ENCODE peak calls at places on chromosomes 13 and 19, in five cellular contexts. Q, M, H, K and J are unnamed samples.

GRCh38 chr13:110023729-110024645 is 237.6 kb upstream of the IRS2 start:
- DNase-seq in Q (peak; percentile 62), M (peak; percentile 46), H (no peak), K (no peak), J (no peak)

GRCh38 chr13:42999491-42999890 is 7.5 kb upstream of the EPSTI1 start:
- DNase-seq in Q (no peak), M (no peak), H (no peak), K (no peak), J (no peak)

GRCh38 chr13:28137556-28137955 is 789 bp upstream of the PAN3 start:
- DNase-seq in Q (no peak), M (no peak), H (no peak), K (no peak), J (no peak)

GRCh38 chr13:72536668-72537399 is 190.6 kb downstream of the MZT1 start:
- DNase-seq in Q (no peak), M (no peak), H (no peak), K (no peak), J (no peak)

GRCh38 chr19:31083122-31083521 is 266.1 kb downstream of the TSHZ3 start:
- DNase-seq in Q (no peak), M (no peak), H (no peak), K (no peak), J (no peak)

GRCh38 chr13:110471156-110471832 is 90.2 kb downstream of the RAB20 start:
- DNase-seq in Q (no peak), M (no peak), H (no peak), K (no peak), J (no peak)

GRCh38 chr19:3175761-3176714 is 2.5 kb upstream of the S1PR4 start:
- DNase-seq in Q (peak; percentile 78), M (no peak), H (no peak), K (no peak), J (no peak)

GRCh38 chr19:40139533-40140287 is 49.0 kb upstream of the ZNF780A start:
- DNase-seq in Q (peak; percentile 72), M (no peak), H (no peak), K (peak; percentile 74), J (no peak)

GRCh38 chr13:79772811-79773210 is 291.9 kb downstream of the NDFIP2 start:
- DNase-seq in Q (peak; percentile 24), M (no peak), H (no peak), K (no peak), J (no peak)

GRCh38 chr19:14030997-14031718 is 404 bp upstream of the IL27RA start:
- DNase-seq in Q (no peak), M (no peak), H (no peak), K (no peak), J (no peak)

GRCh38 chr19:58328999-58329398 is 2.2 kb downstream of the ZSCAN22 start:
- DNase-seq in Q (peak; percentile 22), M (no peak), H (no peak), K (peak; percentile 60), J (no peak)

GRCh38 chr13:40379186-40379585 is 287.3 kb downstream of the FOXO1 start:
- DNase-seq in Q (no peak), M (no peak), H (no peak), K (no peak), J (no peak)

GRCh38 chr19:16449330-16449961 is 22.3 kb downstream of the EPS15L1 start:
- DNase-seq in Q (no peak), M (no peak), H (no peak), K (peak; percentile 66), J (no peak)

GRCh38 chr19:48509467-48510194 is 2.0 kb downstream of the LMTK3 start:
- DNase-seq in Q (no peak), M (no peak), H (no peak), K (no peak), J (no peak)

GRCh38 chr19:19946226-19946625 is 45.5 kb downstream of the ZNF93 start:
- DNase-seq in Q (no peak), M (no peak), H (no peak), K (no peak), J (no peak)

GRCh38 chr19:47086280-47086679 is 27.3 kb downstream of the ZC3H4 start:
- DNase-seq in Q (no peak), M (no peak), H (no peak), K (no peak), J (no peak)

GRCh38 chr13:110109910-110110309 is 197.0 kb downstream of the COL4A1 start:
- DNase-seq in Q (peak; percentile 95), M (peak; percentile 88), H (peak; percentile 87), K (no peak), J (peak; percentile 88)

GRCh38 chr13:112451512-112452379 is 75.6 kb downstream of the SPACA7 start:
- DNase-seq in Q (no peak), M (no peak), H (no peak), K (no peak), J (no peak)

GRCh38 chr13:95679722-95680121 is 2.8 kb downstream of the DNAJC3 start:
- DNase-seq in Q (no peak), M (no peak), H (no peak), K (peak; percentile 68), J (no peak)

GRCh38 chr13:111505175-111505777 is 184.8 kb downstream of the TEX29 start:
- DNase-seq in Q (no peak), M (no peak), H (no peak), K (peak; percentile 14), J (peak; percentile 59)

GRCh38 chr13:86584301-86584700 is 785.1 kb upstream of the SLITRK6 start:
- DNase-seq in Q (no peak), M (no peak), H (no peak), K (no peak), J (no peak)

GRCh38 chr13:80783926-80784325 is 443.0 kb upstream of the SPRY2 start:
- DNase-seq in Q (peak; percentile 8), M (no peak), H (no peak), K (no peak), J (no peak)

GRCh38 chr13:66087149-66087780 is 1142.9 kb downstream of the PCDH9 start:
- DNase-seq in Q (no peak), M (no peak), H (no peak), K (no peak), J (no peak)

GRCh38 chr19:2235396-2236284 is 489 bp downstream of the PLEKHJ1 start:
- DNase-seq in Q (no peak), M (no peak), H (no peak), K (peak; percentile 9), J (no peak)

GRCh38 chr13:50098693-50099092 is 83.4 kb downstream of the KCNRG start:
- DNase-seq in Q (no peak), M (no peak), H (no peak), K (no peak), J (no peak)

GRCh38 chr13:21310220-21310619 is 133.8 kb downstream of the MRPL57 start:
- DNase-seq in Q (peak; percentile 23), M (no peak), H (no peak), K (no peak), J (no peak)

GRCh38 chr19:12350890-12351197 is 14.6 kb downstream of the ZNF442 start:
- DNase-seq in Q (no peak), M (no peak), H (no peak), K (peak; percentile 26), J (no peak)

GRCh38 chr13:100349594-100349993 is 239.0 kb downstream of the GGACT start:
- DNase-seq in Q (no peak), M (no peak), H (no peak), K (peak; percentile 34), J (no peak)

GRCh38 chr19:821976-822773 is 420 bp upstream of the PLPPR3 start:
- DNase-seq in Q (no peak), M (no peak), H (no peak), K (no peak), J (no peak)

GRCh38 chr19:39428309-39429112 is 7.2 kb downstream of the RPS16 start:
- DNase-seq in Q (peak; percentile 95), M (no peak), H (peak; percentile 66), K (no peak), J (no peak)

GRCh38 chr19:2812414-2813234 is 7.0 kb upstream of the ZNF554 start:
- DNase-seq in Q (no peak), M (no peak), H (no peak), K (no peak), J (no peak)

GRCh38 chr19:55319786-55320185 is 5.4 kb downstream of the TMEM150B start:
- DNase-seq in Q (peak; percentile 61), M (no peak), H (peak; percentile 43), K (no peak), J (no peak)

GRCh38 chr19:40528078-40528477 is 48.6 kb upstream of the SHKBP1 start:
- DNase-seq in Q (no peak), M (no peak), H (no peak), K (no peak), J (no peak)

GRCh38 chr19:52896431-52897148 is 845 bp downstream of the ZNF320 start:
- DNase-seq in Q (peak; percentile 45), M (no peak), H (peak; percentile 22), K (peak; percentile 59), J (no peak)

GRCh38 chr19:52343548-52343947 is 7.5 kb downstream of the ZNF610 start:
- DNase-seq in Q (peak; percentile 26), M (no peak), H (peak; percentile 19), K (peak; percentile 77), J (no peak)

GRCh38 chr19:51439021-51439465 is 19.2 kb downstream of the SIGLEC8 start:
- DNase-seq in Q (no peak), M (no peak), H (no peak), K (peak; percentile 39), J (peak; percentile 58)

GRCh38 chr19:42270346-42271044 is 1.4 kb downstream of the CIC start:
- DNase-seq in Q (peak; percentile 83), M (no peak), H (peak; percentile 56), K (peak; percentile 75), J (no peak)

GRCh38 chr13:43087960-43088580 is 64.7 kb downstream of the DNAJC15 start:
- DNase-seq in Q (no peak), M (no peak), H (no peak), K (peak; percentile 79), J (no peak)

GRCh38 chr19:36084231-36085009 is 26.5 kb upstream of the OVOL3 start:
- DNase-seq in Q (no peak), M (no peak), H (no peak), K (no peak), J (no peak)

GRCh38 chr13:106407338-106407737 is 128.1 kb downstream of the EFNB2 start:
- DNase-seq in Q (no peak), M (no peak), H (no peak), K (no peak), J (no peak)